ENCODE peak calls at places on chromosomes 7 and 10, in four cellular contexts. C, M, H and Z are unnamed samples.

GRCh38 chr10:3172081-3172445 is 519 bp downstream of the PITRM1 start:
- DNase-seq in C (no peak), M (peak), H (peak), Z (peak)

GRCh38 chr10:123997486-123998196 is 95.8 kb downstream of the CHST15 start:
- DNase-seq in C (no peak), M (peak), H (no peak), Z (peak)

GRCh38 chr10:72009430-72010081 is 45.4 kb downstream of the CHST3 start:
- DNase-seq in C (no peak), M (peak), H (peak), Z (no peak)

GRCh38 chr7:3480197-3480596 is 179.1 kb downstream of the SDK1 start:
- DNase-seq in C (no peak), M (no peak), H (no peak), Z (no peak)

GRCh38 chr7:130380121-130380860 is at the start of gene CPA1:
- DNase-seq in C (no peak), M (peak), H (no peak), Z (no peak)

GRCh38 chr7:141698247-141699015 is 3.5 kb downstream of the DENND11 start:
- DNase-seq in C (no peak), M (peak), H (no peak), Z (no peak)

GRCh38 chr10:56633876-56634452 is 272.9 kb upstream of the ZWINT start:
- DNase-seq in C (no peak), M (no peak), H (no peak), Z (no peak)

GRCh38 chr7:135075716-135076115 is 72.2 kb upstream of the TMEM140 start:
- DNase-seq in C (no peak), M (no peak), H (no peak), Z (no peak)

GRCh38 chr10:3397846-3398245 is 225.3 kb upstream of the PITRM1 start:
- DNase-seq in C (no peak), M (no peak), H (no peak), Z (no peak)

GRCh38 chr7:25788961-25789620 is 362.9 kb upstream of the NFE2L3 start:
- DNase-seq in C (no peak), M (no peak), H (no peak), Z (no peak)

GRCh38 chr7:72080865-72081264 is 331.3 kb downstream of the CALN1 start:
- DNase-seq in C (no peak), M (no peak), H (no peak), Z (no peak)

GRCh38 chr10:47023237-47024045 is 112.2 kb downstream of the PTPN20 start:
- DNase-seq in C (peak), M (no peak), H (no peak), Z (no peak)

GRCh38 chr10:99520040-99520803 is 12.5 kb upstream of the NKX2-3 start:
- DNase-seq in C (peak), M (no peak), H (no peak), Z (no peak)

GRCh38 chr7:17456541-17456940 is 158.1 kb downstream of the AHR start:
- DNase-seq in C (no peak), M (no peak), H (peak), Z (no peak)

GRCh38 chr7:45897042-45897690 is 8.9 kb downstream of the IGFBP1 start:
- DNase-seq in C (no peak), M (no peak), H (no peak), Z (no peak)

GRCh38 chr10:73920084-73920483 is 9.2 kb downstream of the PLAU start:
- DNase-seq in C (no peak), M (peak), H (no peak), Z (no peak)

GRCh38 chr10:89185658-89186057 is 21.5 kb downstream of the CH25H start:
- DNase-seq in C (no peak), M (no peak), H (peak), Z (no peak)

GRCh38 chr7:137591444-137591843 is 247.9 kb upstream of the PTN start:
- DNase-seq in C (no peak), M (no peak), H (peak), Z (no peak)

DNA sequence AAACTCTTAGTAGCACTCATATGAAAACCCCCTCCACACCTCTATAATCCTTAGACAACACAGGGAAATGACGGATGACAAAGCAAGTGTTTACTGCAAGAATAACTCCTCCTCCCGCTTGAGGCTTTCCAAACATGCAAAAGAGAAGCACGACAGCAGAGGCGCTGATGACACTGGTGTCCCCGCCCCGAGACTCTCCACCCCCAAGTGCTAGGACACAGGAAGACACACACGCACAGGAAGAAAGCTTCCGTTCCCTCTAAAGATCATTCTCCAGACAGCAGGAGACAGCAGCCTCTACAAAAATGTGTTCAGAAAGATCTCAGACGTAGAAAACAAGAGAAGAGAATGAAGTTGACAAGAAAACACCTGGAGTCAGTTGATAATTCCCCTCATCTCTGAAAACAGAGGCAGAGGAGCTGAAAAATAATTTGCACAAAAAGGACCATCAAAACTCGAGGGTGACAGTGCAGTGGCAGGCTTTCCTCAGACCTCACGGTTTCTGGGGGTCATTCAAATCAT is 90.2 kb downstream of the DLG5 start:
- DNase-seq in C (no peak), M (peak), H (peak), Z (no peak)
- TF ChIP-seq POLR2A in C (no peak), M (peak), H (no peak), Z (no peak)

DNA sequence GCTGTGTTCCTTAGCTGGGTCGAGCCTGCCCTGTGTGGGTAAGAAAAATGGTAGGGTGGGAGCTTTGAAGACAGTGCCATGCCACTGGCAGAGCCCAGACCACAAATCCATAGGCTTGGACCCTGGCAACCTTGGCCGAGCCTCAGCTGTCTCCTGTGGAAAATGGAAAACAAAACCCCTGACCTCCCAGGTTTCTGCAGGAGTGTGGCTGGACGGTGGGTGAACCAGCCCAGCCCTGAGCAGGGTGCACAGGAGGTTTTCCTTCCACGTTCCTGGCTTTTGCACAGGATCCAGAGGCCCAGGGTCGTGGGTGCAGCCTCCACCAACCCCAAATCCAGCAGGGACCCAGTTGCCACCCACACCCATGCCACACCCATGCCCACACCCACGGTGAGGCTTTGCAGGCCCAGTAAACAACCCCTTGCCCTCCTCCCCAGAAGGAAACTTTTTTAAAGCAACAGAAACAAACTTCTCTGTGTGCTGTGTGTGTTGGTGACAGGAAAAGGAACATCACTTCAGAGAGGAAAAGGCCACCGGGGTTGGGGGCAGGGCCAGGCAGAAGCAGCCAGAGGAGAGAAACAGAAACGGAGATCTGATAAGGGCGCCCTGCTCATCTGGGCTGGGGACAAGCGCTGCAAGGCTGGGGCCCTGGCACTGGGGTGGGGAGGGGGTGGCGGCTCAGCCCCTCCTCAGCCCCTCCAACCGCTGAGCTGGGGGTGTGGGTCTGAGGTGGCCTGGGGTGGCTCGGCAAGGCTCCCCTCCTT is 20.7 kb upstream of the ZMIZ1 start:
- DNase-seq in C (no peak), M (peak), H (no peak), Z (no peak)
- TF ChIP-seq POLR2A in C (no peak), M (no peak), H (no peak), Z (no peak)

GRCh38 chr7:75966209-75966961 is 28.0 kb downstream of the TMEM120A start:
- DNase-seq in C (no peak), M (peak), H (no peak), Z (no peak)
- TF ChIP-seq POLR2A in C (no peak), M (no peak), H (no peak), Z (no peak)

DNA sequence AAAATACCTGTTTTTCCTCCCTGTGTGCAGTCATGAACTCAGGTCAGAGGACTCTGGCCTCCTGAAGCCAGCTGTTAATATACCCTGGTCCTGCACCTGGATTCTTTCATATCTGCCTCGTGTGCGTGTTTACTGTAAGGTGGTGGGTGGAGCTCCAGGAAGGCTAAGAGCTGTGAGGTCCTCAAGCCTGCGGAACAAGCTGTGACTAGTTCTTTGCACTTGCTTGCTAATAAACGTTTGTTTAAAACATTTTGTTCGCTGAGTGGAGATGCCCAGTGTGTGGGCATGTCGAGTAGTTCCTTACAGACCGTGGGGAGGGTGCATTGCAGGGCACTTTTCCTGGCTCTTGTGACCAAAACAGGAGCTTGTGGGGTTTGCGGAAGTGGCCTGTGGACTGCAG is 139.0 kb downstream of the DOCK1 start:
- DNase-seq in C (no peak), M (peak), H (no peak), Z (no peak)
- TF ChIP-seq POLR2A in C (no peak), M (peak), H (no peak), Z (no peak)

DNA sequence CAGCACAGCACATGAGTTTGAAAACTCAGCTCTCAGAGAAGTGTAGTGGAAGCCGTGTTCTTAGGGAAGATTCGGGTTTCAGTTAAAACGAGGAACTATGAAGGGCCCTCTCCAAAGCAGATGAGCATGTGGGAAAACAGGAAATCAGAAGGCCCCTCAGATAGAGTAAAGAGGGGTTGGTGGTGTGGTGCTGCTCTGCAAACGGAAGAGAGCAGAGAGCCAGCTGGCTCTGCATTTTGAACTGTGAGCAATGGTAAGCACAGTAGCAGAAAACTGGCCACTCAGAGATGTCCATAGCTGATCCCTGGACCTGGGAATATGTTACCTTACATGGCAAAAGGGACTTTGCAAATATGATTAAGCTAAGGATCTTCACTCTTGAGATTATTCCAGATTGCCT is 27.9 kb upstream of the CUL1 start:
- DNase-seq in C (no peak), M (no peak), H (no peak), Z (no peak)
- TF ChIP-seq POLR2A in C (no peak), M (no peak), H (no peak), Z (no peak)

GRCh38 chr7:66930341-66930740 is 9.3 kb downstream of the TMEM248 start:
- DNase-seq in C (peak), M (no peak), H (no peak), Z (no peak)
- TF ChIP-seq POLR2A in C (no peak), M (no peak), H (no peak), Z (no peak)

GRCh38 chr7:30027915-30028748 is at the start of gene PLEKHA8:
- DNase-seq in C (peak), M (peak), H (peak), Z (peak)
- TF ChIP-seq POLR2A in C (no peak), M (peak), H (no peak), Z (peak)

GRCh38 chr10:132755166-132755711 is 30.7 kb downstream of the NKX6-2 start:
- DNase-seq in C (no peak), M (no peak), H (no peak), Z (no peak)
- TF ChIP-seq POLR2A in C (no peak), M (no peak), H (no peak), Z (no peak)

GRCh38 chr7:106659963-106660861 is 746 bp downstream of the CCDC71L start:
- DNase-seq in C (peak), M (peak), H (peak), Z (peak)
- TF ChIP-seq POLR2A in C (peak), M (peak), H (peak), Z (no peak)